ENCODE peak calls at places on chromosome 19, in seven cellular contexts. Q, U, X, E, A, R and O are unnamed samples.

GRCh38 chr19:38880076-38880881 is 2.2 kb upstream of the RINL start:
- DNase-seq in A (peak; percentile 52), E (no peak), X (no peak), R (no peak), Q (no peak), U (no peak), O (no peak)

GRCh38 chr19:29745253-29745652 is 30.2 kb upstream of the C19orf12 start:
- DNase-seq in Q (no peak), R (no peak), A (peak; percentile 81), E (no peak), U (no peak), X (no peak), O (no peak)

GRCh38 chr19:44848036-44848804 is 2.1 kb downstream of the NECTIN2 start:
- DNase-seq in Q (peak; percentile 25), E (peak; percentile 57), R (peak; percentile 26), X (no peak), U (no peak), A (peak; percentile 82), O (peak; percentile 76)

GRCh38 chr19:38733493-38734175 is 10.6 kb downstream of the CAPN12 start:
- DNase-seq in E (no peak), R (peak; percentile 18), Q (peak; percentile 31), X (no peak), U (peak; percentile 65), A (no peak), O (no peak)

GRCh38 chr19:31023038-31023437 is 326.2 kb downstream of the TSHZ3 start:
- DNase-seq in X (no peak), E (peak; percentile 62), Q (no peak), R (no peak), A (no peak), U (no peak), O (peak; percentile 58)

GRCh38 chr19:40691421-40692211 is 1.2 kb upstream of the NUMBL start:
- DNase-seq in R (no peak), U (no peak), X (no peak), E (peak; percentile 49), Q (no peak), A (peak; percentile 65), O (no peak)

GRCh38 chr19:19866599-19867248 is 1.0 kb downstream of the ZNF253 start:
- DNase-seq in R (no peak), E (no peak), Q (peak; percentile 36), U (peak; percentile 63), A (peak; percentile 92), X (peak; percentile 63), O (peak; percentile 42)

GRCh38 chr19:40283414-40284250 is 1.5 kb downstream of the AKT2 start:
- DNase-seq in R (no peak), A (no peak), U (no peak), E (no peak), Q (peak; percentile 31), X (no peak), O (no peak)

GRCh38 chr19:2309734-2310362 is 1.9 kb upstream of the LINGO3 start:
- DNase-seq in Q (no peak), E (no peak), R (no peak), U (no peak), X (no peak), A (no peak), O (peak; percentile 55)

GRCh38 chr19:2121416-2122051 is 24.8 kb downstream of the IZUMO4 start:
- DNase-seq in A (no peak), U (no peak), E (no peak), Q (no peak), X (no peak), R (no peak), O (no peak)

GRCh38 chr19:4186087-4186993 is 3.9 kb downstream of the ANKRD24 start:
- DNase-seq in E (no peak), R (peak; percentile 65), X (peak; percentile 81), Q (peak; percentile 95), A (peak; percentile 98), U (peak; percentile 80), O (peak; percentile 81)

GRCh38 chr19:4298772-4299550 is 3.2 kb downstream of the TMIGD2 start:
- DNase-seq in R (no peak), U (no peak), X (no peak), E (no peak), Q (no peak), A (no peak), O (no peak)

GRCh38 chr19:1991018-1991390 is 24.5 kb downstream of the BTBD2 start:
- DNase-seq in E (no peak), U (no peak), R (no peak), A (no peak), Q (no peak), X (no peak), O (no peak)

GRCh38 chr19:1933942-1934341 is 7.0 kb upstream of the CSNK1G2 start:
- DNase-seq in Q (no peak), U (no peak), R (no peak), E (no peak), A (no peak), X (no peak), O (no peak)

GRCh38 chr19:45153339-45154063 is 7.3 kb downstream of the NKPD1 start:
- DNase-seq in X (no peak), E (peak; percentile 62), U (no peak), Q (peak; percentile 35), R (peak; percentile 40), A (peak; percentile 84), O (peak; percentile 79)

GRCh38 chr19:43789029-43789428 is 8.3 kb upstream of the KCNN4 start:
- DNase-seq in A (peak; percentile 85), X (no peak), Q (no peak), R (no peak), U (no peak), E (no peak), O (no peak)

GRCh38 chr19:6528544-6529121 is 2.2 kb upstream of the TNFSF9 start:
- DNase-seq in R (peak; percentile 67), E (no peak), Q (peak; percentile 43), A (peak; percentile 71), U (no peak), X (no peak), O (peak; percentile 83)

GRCh38 chr19:48635263-48635965 is 1.8 kb downstream of the DBP start:
- DNase-seq in R (peak; percentile 76), U (peak; percentile 90), A (peak; percentile 90), X (peak; percentile 81), Q (peak; percentile 80), E (peak; percentile 84), O (peak; percentile 91)

GRCh38 chr19:56120002-56120370 is 1.1 kb downstream of the ZNF787 start:
- DNase-seq in U (no peak), R (no peak), A (no peak), Q (no peak), X (no peak), E (no peak), O (no peak)

GRCh38 chr19:56118666-56119584 is 2.2 kb downstream of the ZNF787 start:
- DNase-seq in Q (no peak), X (no peak), A (no peak), E (no peak), U (no peak), R (no peak), O (peak; percentile 46)

GRCh38 chr19:56121180-56122167 is at the start of gene ZNF787:
- DNase-seq in A (peak; percentile 100), R (peak; percentile 99), Q (peak; percentile 97), U (peak; percentile 99), E (peak; percentile 99), X (peak; percentile 98), O (peak; percentile 99)

GRCh38 chr19:56119585-56119978 is 1.5 kb downstream of the ZNF787 start:
- DNase-seq in E (no peak), Q (peak; percentile 81), X (no peak), R (no peak), A (no peak), U (peak; percentile 71), O (no peak)

DNA sequence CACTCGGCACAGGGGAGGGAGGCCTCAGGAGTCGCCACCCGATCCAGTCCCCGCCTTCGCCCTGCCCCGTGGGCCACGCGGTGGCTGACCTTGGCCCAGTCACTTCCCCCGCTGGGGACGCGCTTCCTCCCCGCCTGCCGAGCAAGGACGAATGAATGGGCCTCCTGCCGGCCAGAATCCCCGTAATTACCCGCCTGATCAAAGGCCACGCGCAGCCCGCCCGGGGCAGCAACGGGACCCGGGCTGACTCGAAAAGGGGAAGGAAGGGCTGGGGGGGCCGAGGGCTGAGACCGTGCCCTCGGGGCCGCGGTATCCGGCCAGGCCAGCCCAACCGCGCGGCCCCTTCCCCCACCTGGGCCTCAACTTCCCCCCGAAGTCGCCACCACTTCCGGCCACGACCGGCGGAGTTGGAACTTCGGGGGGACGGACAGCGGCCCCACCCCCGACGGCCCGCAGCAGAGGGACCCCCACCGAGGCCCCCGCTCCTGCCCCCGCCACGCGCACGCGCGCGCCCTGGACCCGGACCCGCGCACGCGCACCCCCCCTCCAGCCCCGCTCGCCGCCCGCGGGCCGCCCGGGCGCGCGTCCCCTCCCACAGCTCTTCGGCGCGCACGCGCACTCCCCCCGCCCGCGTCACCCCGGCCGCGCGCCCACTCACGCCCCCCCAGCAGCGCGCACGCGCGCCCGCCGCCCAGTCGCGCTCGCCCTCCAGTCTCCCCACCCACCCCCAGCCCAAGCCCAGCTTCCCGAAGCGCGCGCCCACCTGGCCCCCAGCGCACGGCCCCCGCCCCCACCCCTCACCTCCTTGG is 520 bp downstream of the ZNF787 start:
- DNase-seq in R (peak; percentile 87), A (peak; percentile 85), E (peak; percentile 68), Q (peak; percentile 91), X (peak; percentile 90), U (peak; percentile 93), O (peak; percentile 93)
- H3K4me1 ChIP-seq in R (peaks cover 53% of the 10 kb centered on the region), A (peaks cover 3% of the 10 kb centered on the region), E (peaks cover 13% of the 10 kb centered on the region), Q (peaks cover 25% of the 10 kb centered on the region), X (peaks cover 32% of the 10 kb centered on the region), U (peaks cover 40% of the 10 kb centered on the region), O (peaks cover 20% of the 10 kb centered on the region)

DNA sequence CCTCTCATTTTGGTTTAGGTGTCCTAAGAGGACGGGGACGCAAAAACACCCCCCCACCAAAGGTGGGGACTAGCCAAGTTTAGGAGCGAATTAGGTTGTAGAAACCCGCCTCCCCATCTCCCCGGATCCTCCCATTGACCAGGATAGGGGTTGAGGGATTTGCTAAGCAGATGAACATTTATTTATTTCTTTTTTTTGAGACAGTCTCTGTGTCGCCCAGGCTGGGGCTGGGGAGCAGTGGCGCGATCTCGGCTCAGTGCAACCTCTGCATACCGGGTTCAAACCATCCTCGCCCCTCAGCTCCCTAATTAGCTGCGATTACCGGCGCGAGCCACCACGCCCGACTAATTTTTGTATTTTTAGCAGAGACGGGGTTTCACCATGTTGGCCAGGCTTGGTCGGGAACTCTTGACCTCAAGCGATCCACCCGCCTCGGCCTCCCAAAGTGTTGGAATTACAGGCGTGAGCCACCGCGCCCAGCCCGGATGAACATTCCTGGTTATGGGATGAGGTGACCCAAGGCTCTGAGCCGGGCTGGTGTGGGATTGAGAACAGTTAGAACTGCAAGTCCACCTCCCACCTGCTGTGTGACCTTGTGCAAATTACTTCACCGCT is 934 bp downstream of the PPP2R1A start:
- DNase-seq in Q (peak; percentile 48), E (no peak), X (no peak), A (peak; percentile 67), U (peak; percentile 70), R (peak; percentile 32), O (peak; percentile 58)
- H3K4me1 ChIP-seq in Q (peaks cover 11% of the 10 kb centered on the region), E (peaks cover 15% of the 10 kb centered on the region), X (peaks cover 53% of the 10 kb centered on the region), A (no peaks in the 10 kb centered on the region), U (peaks cover 38% of the 10 kb centered on the region), R (peaks cover 57% of the 10 kb centered on the region), O (peaks cover 8% of the 10 kb centered on the region)

GRCh38 chr19:21922276-21922675 is 86.3 kb upstream of the ZNF43 start:
- DNase-seq in E (no peak), A (no peak), U (no peak), X (no peak), Q (no peak), R (no peak), O (no peak)
- H3K4me1 ChIP-seq in E (no peaks in the 10 kb centered on the region), A (no peaks in the 10 kb centered on the region), U (no peaks in the 10 kb centered on the region), X (no peaks in the 10 kb centered on the region), Q (no peaks in the 10 kb centered on the region), R (no peaks in the 10 kb centered on the region), O (no peaks in the 10 kb centered on the region)

DNA sequence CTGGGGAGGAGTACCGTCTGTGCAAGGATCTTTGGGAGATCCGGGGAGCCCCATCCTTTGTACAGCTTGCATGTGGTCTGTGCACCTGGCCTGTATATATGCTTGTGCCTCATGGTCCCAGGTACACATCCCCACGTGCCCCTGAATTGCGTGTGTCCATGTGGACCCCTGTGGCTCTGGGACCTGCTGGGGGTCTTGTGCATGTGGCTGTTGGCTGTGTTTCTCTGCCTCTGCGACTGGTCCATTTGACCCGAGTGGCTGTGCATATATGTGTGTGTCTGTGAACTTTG is 12.8 kb upstream of the NANOS3 start:
- DNase-seq in X (no peak), E (no peak), A (no peak), R (no peak), U (no peak), Q (no peak), O (no peak)
- H3K4me1 ChIP-seq in X (peaks cover 33% of the 10 kb centered on the region), E (no peaks in the 10 kb centered on the region), A (no peaks in the 10 kb centered on the region), R (peaks cover 34% of the 10 kb centered on the region), U (peaks cover 33% of the 10 kb centered on the region), Q (no peaks in the 10 kb centered on the region), O (no peaks in the 10 kb centered on the region)